ENCODE peak calls at places on chromosomes 4 and X, in six cellular contexts. One of them, this sample, is unnamed.
A peak's percentile ranks its signal among the peaks of the same experiment; 100 is the strongest.

GRCh38 chr4:878796-879729 is 53.1 kb downstream of the GAK start:
- DNase-seq in Caki2: no peak
- DNase-seq in GM10248: no peak
- DNase-seq in GM23248: no peak
- DNase-seq in fibroblast of mammary gland: no peak
- DNase-seq in activated T-cell treated with anti-CD3 and anti-CD28 coated beads, Interleukin-2, amount 50 U/mL, for 1 hour: peak; percentile 35
- DNase-seq in this sample: no peak

GRCh38 chrX:19670854-19671620 is 155.7 kb upstream of the MAP3K15 start:
- DNase-seq in Caki2: peak; percentile 73
- DNase-seq in GM10248: no peak
- DNase-seq in GM23248: peak; percentile 85
- DNase-seq in fibroblast of mammary gland: peak; percentile 87
- DNase-seq in activated T-cell treated with anti-CD3 and anti-CD28 coated beads, Interleukin-2, amount 50 U/mL, for 1 hour: no peak
- DNase-seq in this sample: peak; percentile 63

GRCh38 chr4:8893624-8894423 is 22.2 kb upstream of the HMX1 start:
- DNase-seq in Caki2: no peak
- DNase-seq in GM10248: no peak
- DNase-seq in GM23248: no peak
- DNase-seq in fibroblast of mammary gland: no peak
- DNase-seq in activated T-cell treated with anti-CD3 and anti-CD28 coated beads, Interleukin-2, amount 50 U/mL, for 1 hour: no peak
- DNase-seq in this sample: no peak

GRCh38 chr4:112910109-112910736 is 139.2 kb upstream of the ANK2 start:
- DNase-seq in Caki2: no peak
- DNase-seq in GM10248: no peak
- DNase-seq in GM23248: peak; percentile 70
- DNase-seq in fibroblast of mammary gland: peak; percentile 73
- DNase-seq in activated T-cell treated with anti-CD3 and anti-CD28 coated beads, Interleukin-2, amount 50 U/mL, for 1 hour: no peak
- DNase-seq in this sample: no peak

GRCh38 chrX:1661048-1661921 is 46.4 kb downstream of the ASMT start:
- DNase-seq in Caki2: no peak
- DNase-seq in GM10248: peak; percentile 94
- DNase-seq in GM23248: no peak
- DNase-seq in fibroblast of mammary gland: no peak
- DNase-seq in activated T-cell treated with anti-CD3 and anti-CD28 coated beads, Interleukin-2, amount 50 U/mL, for 1 hour: peak; percentile 65
- DNase-seq in this sample: peak; percentile 87

GRCh38 chr4:137545461-137545861 is 13.2 kb upstream of the PCDH18 start:
- DNase-seq in Caki2: no peak
- DNase-seq in GM10248: no peak
- DNase-seq in GM23248: peak; percentile 93
- DNase-seq in fibroblast of mammary gland: peak; percentile 89
- DNase-seq in activated T-cell treated with anti-CD3 and anti-CD28 coated beads, Interleukin-2, amount 50 U/mL, for 1 hour: no peak
- DNase-seq in this sample: no peak

GRCh38 chr4:54041100-54041499 is 23.3 kb downstream of the CHIC2 start:
- DNase-seq in Caki2: no peak
- DNase-seq in GM10248: no peak
- DNase-seq in GM23248: no peak
- DNase-seq in fibroblast of mammary gland: no peak
- DNase-seq in activated T-cell treated with anti-CD3 and anti-CD28 coated beads, Interleukin-2, amount 50 U/mL, for 1 hour: no peak
- DNase-seq in this sample: no peak

GRCh38 chr4:170428929-170429328 is 339.2 kb upstream of the AADAT start:
- DNase-seq in Caki2: no peak
- DNase-seq in GM10248: no peak
- DNase-seq in GM23248: no peak
- DNase-seq in fibroblast of mammary gland: no peak
- DNase-seq in activated T-cell treated with anti-CD3 and anti-CD28 coated beads, Interleukin-2, amount 50 U/mL, for 1 hour: no peak
- DNase-seq in this sample: peak; percentile 52

GRCh38 chrX:40962793-40963407 is 122.3 kb upstream of the USP9X start:
- DNase-seq in Caki2: no peak
- DNase-seq in GM10248: no peak
- DNase-seq in GM23248: no peak
- DNase-seq in fibroblast of mammary gland: no peak
- DNase-seq in activated T-cell treated with anti-CD3 and anti-CD28 coated beads, Interleukin-2, amount 50 U/mL, for 1 hour: no peak
- DNase-seq in this sample: no peak

GRCh38 chrX:12463873-12464272 is 325.6 kb downstream of the FRMPD4 start:
- DNase-seq in Caki2: no peak
- DNase-seq in GM10248: no peak
- DNase-seq in GM23248: no peak
- DNase-seq in fibroblast of mammary gland: no peak
- DNase-seq in activated T-cell treated with anti-CD3 and anti-CD28 coated beads, Interleukin-2, amount 50 U/mL, for 1 hour: no peak
- DNase-seq in this sample: no peak

GRCh38 chr4:8874003-8874895 is 2.6 kb upstream of the HMX1 start:
- DNase-seq in Caki2: no peak
- DNase-seq in GM10248: no peak
- DNase-seq in GM23248: no peak
- DNase-seq in fibroblast of mammary gland: no peak
- DNase-seq in activated T-cell treated with anti-CD3 and anti-CD28 coated beads, Interleukin-2, amount 50 U/mL, for 1 hour: no peak
- DNase-seq in this sample: no peak

GRCh38 chrX:134713618-134714107 is 55.4 kb upstream of the PLAC1 start:
- DNase-seq in Caki2: no peak
- DNase-seq in GM10248: no peak
- DNase-seq in GM23248: no peak
- DNase-seq in fibroblast of mammary gland: no peak
- DNase-seq in activated T-cell treated with anti-CD3 and anti-CD28 coated beads, Interleukin-2, amount 50 U/mL, for 1 hour: no peak
- DNase-seq in this sample: no peak

GRCh38 chrX:106903856-106904528 is 851 bp upstream of the RIPPLY1 start:
- DNase-seq in Caki2: no peak
- DNase-seq in GM10248: no peak
- DNase-seq in GM23248: no peak
- DNase-seq in fibroblast of mammary gland: no peak
- DNase-seq in activated T-cell treated with anti-CD3 and anti-CD28 coated beads, Interleukin-2, amount 50 U/mL, for 1 hour: no peak
- DNase-seq in this sample: no peak

GRCh38 chrX:132127748-132128147 is at the start of gene FRMD7:
- DNase-seq in Caki2: no peak
- DNase-seq in GM10248: no peak
- DNase-seq in GM23248: no peak
- DNase-seq in fibroblast of mammary gland: no peak
- DNase-seq in activated T-cell treated with anti-CD3 and anti-CD28 coated beads, Interleukin-2, amount 50 U/mL, for 1 hour: no peak
- DNase-seq in this sample: no peak

GRCh38 chr4:147714575-147715401 is 17.1 kb upstream of the ARHGAP10 start:
- DNase-seq in Caki2: no peak
- DNase-seq in GM10248: no peak
- DNase-seq in GM23248: peak; percentile 92
- DNase-seq in fibroblast of mammary gland: peak; percentile 83
- DNase-seq in activated T-cell treated with anti-CD3 and anti-CD28 coated beads, Interleukin-2, amount 50 U/mL, for 1 hour: no peak
- DNase-seq in this sample: no peak

GRCh38 chrX:17046478-17047097 is 100.1 kb downstream of the REPS2 start:
- DNase-seq in Caki2: peak; percentile 29
- DNase-seq in GM10248: peak; percentile 43
- DNase-seq in GM23248: peak; percentile 70
- DNase-seq in fibroblast of mammary gland: peak; percentile 80
- DNase-seq in activated T-cell treated with anti-CD3 and anti-CD28 coated beads, Interleukin-2, amount 50 U/mL, for 1 hour: peak; percentile 17
- DNase-seq in this sample: no peak

GRCh38 chr4:151950993-151951726 is 190.4 kb upstream of the GATB start:
- DNase-seq in Caki2: no peak
- DNase-seq in GM10248: no peak
- DNase-seq in GM23248: peak; percentile 37
- DNase-seq in fibroblast of mammary gland: peak; percentile 60
- DNase-seq in activated T-cell treated with anti-CD3 and anti-CD28 coated beads, Interleukin-2, amount 50 U/mL, for 1 hour: no peak
- DNase-seq in this sample: no peak

GRCh38 chr4:168736831-168737230 is 240.0 kb downstream of the PALLD start:
- DNase-seq in Caki2: no peak
- DNase-seq in GM10248: no peak
- DNase-seq in GM23248: no peak
- DNase-seq in fibroblast of mammary gland: no peak
- DNase-seq in activated T-cell treated with anti-CD3 and anti-CD28 coated beads, Interleukin-2, amount 50 U/mL, for 1 hour: no peak
- DNase-seq in this sample: no peak

GRCh38 chr4:150395872-150396271 is 186.1 kb upstream of the MAB21L2 start:
- DNase-seq in Caki2: no peak
- DNase-seq in GM10248: no peak
- DNase-seq in GM23248: no peak
- DNase-seq in fibroblast of mammary gland: no peak
- DNase-seq in activated T-cell treated with anti-CD3 and anti-CD28 coated beads, Interleukin-2, amount 50 U/mL, for 1 hour: no peak
- DNase-seq in this sample: no peak